ENCODE peak calls at places on chromosomes 13 and 19, in seven cellular contexts. J is hepatic stellate cell; E is amygdala; Y is stimulated activated CD8-positive, alpha-beta memory T cell treated with anti-CD3 and anti-CD28 coated beads, Interleukin-7, amount 100 ng/mL, for 1 hour; P is T-helper 17 cell; V is activated naive CD8-positive, alpha-beta T cell treated with anti-CD3 and anti-CD28 coated beads, Interleukin-2, amount 50 U/mL, for 24 hours; L is hippocampal formation. U is an unnamed sample.
A peak's percentile ranks its signal among the peaks of the same experiment; 100 is the strongest.

GRCh38 chr13:91142572-91142971 is 204.9 kb upstream of the MIR17HG start:
- DNase-seq in V (no peak), Y (no peak), P (no peak), L (no peak), J (no peak), E (no peak), U (no peak)

GRCh38 chr13:77737583-77738200 is 40.2 kb downstream of the SLAIN1 start:
- DNase-seq in Y (no peak), J (no peak), V (no peak), L (no peak), P (no peak), E (no peak), U (no peak)

GRCh38 chr19:17340302-17340870 is 3.0 kb downstream of the GTPBP3 start:
- DNase-seq in V (peak; percentile 34), E (no peak), P (no peak), L (no peak), Y (no peak), J (no peak), U (no peak)

GRCh38 chr19:35554076-35554475 is 8.7 kb downstream of the TMEM147 start:
- DNase-seq in J (no peak), E (no peak), L (no peak), V (no peak), Y (no peak), P (no peak), U (no peak)

GRCh38 chr19:474126-475078 is 13.6 kb upstream of the SHC2 start:
- DNase-seq in P (no peak), Y (no peak), V (no peak), E (no peak), J (no peak), L (no peak), U (no peak)

GRCh38 chr13:45989607-45990006 is 62.9 kb downstream of the ZC3H13 start:
- DNase-seq in J (peak; percentile 3), V (no peak), Y (no peak), P (no peak), E (no peak), L (no peak), U (no peak)

GRCh38 chr13:110538632-110539031 is 22.9 kb downstream of the RAB20 start:
- DNase-seq in Y (no peak), J (no peak), L (no peak), V (no peak), E (no peak), P (no peak), U (no peak)

GRCh38 chr13:44309771-44310767 is 63.6 kb upstream of the SERP2 start:
- DNase-seq in E (no peak), J (no peak), L (no peak), P (no peak), Y (no peak), V (no peak), U (no peak)

GRCh38 chr19:45786533-45786894 is 4.2 kb upstream of the DMPK start:
- DNase-seq in L (no peak), Y (no peak), E (no peak), V (no peak), P (no peak), J (no peak), U (peak; percentile 78)

GRCh38 chr19:48330012-48330681 is 4.8 kb downstream of the EMP3 start:
- DNase-seq in V (peak; percentile 81), P (peak; percentile 71), J (no peak), E (peak; percentile 89), Y (peak; percentile 54), L (peak; percentile 92), U (peak; percentile 94)

GRCh38 chr13:30880756-30881155 is 25.3 kb upstream of the MEDAG start:
- DNase-seq in Y (no peak), L (no peak), J (peak; percentile 72), V (no peak), P (no peak), E (no peak), U (no peak)

GRCh38 chr13:98416408-98416807 is 160.5 kb downstream of the STK24 start:
- DNase-seq in L (no peak), Y (no peak), P (no peak), V (no peak), J (no peak), E (no peak), U (peak; percentile 87)

GRCh38 chr13:22161871-22162270 is 491.0 kb downstream of the FGF9 start:
- DNase-seq in P (no peak), L (no peak), V (no peak), Y (no peak), J (no peak), E (no peak), U (no peak)

GRCh38 chr13:40351537-40352384 is 314.7 kb downstream of the FOXO1 start:
- DNase-seq in P (no peak), E (no peak), V (no peak), J (no peak), L (peak; percentile 77), Y (no peak), U (no peak)

GRCh38 chr19:17687857-17688784 is at the start of gene UNC13A:
- DNase-seq in P (peak; percentile 52), Y (no peak), E (peak; percentile 34), L (peak; percentile 25), J (peak; percentile 75), V (peak; percentile 62), U (peak; percentile 82)

GRCh38 chr19:44814517-44814916 is 5.6 kb downstream of the BCAM start:
- DNase-seq in P (no peak), L (no peak), E (no peak), V (no peak), Y (no peak), J (no peak), U (no peak)

GRCh38 chr13:80338781-80339577 is 1.9 kb downstream of the SPRY2 start:
- DNase-seq in Y (no peak), J (peak; percentile 82), V (peak; percentile 30), L (peak; percentile 76), E (peak; percentile 70), P (no peak), U (peak; percentile 95)

GRCh38 chr13:56718791-56719190 is 421.9 kb upstream of the PRR20A start:
- DNase-seq in L (no peak), J (no peak), P (no peak), E (no peak), Y (no peak), V (no peak), U (no peak)

GRCh38 chr13:38590796-38591507 is 95.9 kb upstream of the FREM2 start:
- DNase-seq in E (no peak), L (no peak), V (no peak), J (no peak), P (no peak), Y (no peak), U (no peak)

GRCh38 chr13:57624565-57625435 is 6.7 kb upstream of the PCDH17 start:
- DNase-seq in L (peak; percentile 74), P (no peak), Y (no peak), J (peak; percentile 34), E (peak; percentile 2), V (peak; percentile 5), U (no peak)

GRCh38 chr13:50361282-50361681 is 346.0 kb downstream of the KCNRG start:
- DNase-seq in L (no peak), E (no peak), V (no peak), J (no peak), P (no peak), Y (no peak), U (no peak)

GRCh38 chr13:113448885-113449692 is 4.2 kb downstream of the ADPRHL1 start:
- DNase-seq in L (no peak), J (peak; percentile 44), Y (no peak), P (no peak), V (peak; percentile 55), E (no peak), U (peak; percentile 69)

GRCh38 chr19:50046649-50047503 is 21.1 kb downstream of the ZNF473 start:
- DNase-seq in P (peak; percentile 63), E (peak; percentile 55), Y (peak; percentile 38), J (no peak), V (peak; percentile 65), L (peak; percentile 57), U (no peak)

GRCh38 chr19:4357095-4357797 is 13.9 kb downstream of the MPND start:
- DNase-seq in P (no peak), J (no peak), E (no peak), L (no peak), Y (no peak), V (no peak), U (peak; percentile 73)

GRCh38 chr13:103351035-103351828 is 285.0 kb upstream of the SLC10A2 start:
- DNase-seq in E (no peak), Y (no peak), J (no peak), V (no peak), L (no peak), P (no peak), U (no peak)

GRCh38 chr19:41325947-41326706 is 16.2 kb downstream of the CCDC97 start:
- DNase-seq in V (no peak), Y (no peak), L (no peak), E (peak; percentile 37), J (peak; percentile 75), P (no peak), U (no peak)

GRCh38 chr19:54379187-54379678 is 14.5 kb upstream of the LAIR1 start:
- DNase-seq in J (no peak), P (no peak), L (no peak), E (no peak), V (no peak), Y (no peak), U (peak; percentile 25)

GRCh38 chr13:104014803-104015645 is 948.8 kb upstream of the SLC10A2 start:
- DNase-seq in Y (no peak), J (no peak), L (no peak), V (no peak), P (no peak), E (no peak), U (no peak)

GRCh38 chr13:109200556-109200955 is 571.1 kb downstream of the MYO16 start:
- DNase-seq in E (no peak), J (no peak), Y (no peak), L (no peak), P (no peak), V (no peak), U (no peak)

GRCh38 chr19:5231857-5232503 is 108.6 kb downstream of the PTPRS start:
- DNase-seq in V (no peak), J (no peak), E (no peak), Y (no peak), L (no peak), P (no peak), U (no peak)

GRCh38 chr13:109986851-109987250 is 200.5 kb upstream of the IRS2 start:
- DNase-seq in P (no peak), Y (no peak), L (no peak), V (no peak), J (no peak), E (no peak), U (no peak)

GRCh38 chr13:99321709-99322108 is 14.5 kb upstream of the GPR183 start:
- DNase-seq in P (no peak), V (no peak), Y (no peak), J (no peak), L (no peak), E (no peak), U (no peak)

GRCh38 chr13:111510502-111511218 is 190.2 kb downstream of the TEX29 start:
- DNase-seq in P (no peak), V (no peak), Y (no peak), L (no peak), E (no peak), J (no peak), U (peak; percentile 52)

GRCh38 chr19:46546194-46546896 is 50.7 kb upstream of the PNMA8B start:
- DNase-seq in L (no peak), J (no peak), E (peak; percentile 16), Y (no peak), P (no peak), V (peak; percentile 31), U (peak; percentile 77)

GRCh38 chr13:47484564-47484963 is 516.5 kb downstream of the SUCLA2 start:
- DNase-seq in V (no peak), J (peak; percentile 15), Y (no peak), E (no peak), P (no peak), L (no peak), U (no peak)

GRCh38 chr19:8607386-8607785 is 3.1 kb downstream of the ADAMTS10 start:
- DNase-seq in Y (no peak), V (no peak), L (no peak), E (no peak), J (peak; percentile 90), P (no peak), U (no peak)

U was measured in kidney.